ENCODE peak calls at places on chromosomes 2 and 18, in nine cellular contexts. U is adrenal gland, G is tibial nerve, E is pancreas, X is foreskin keratinocyte, Z is left ventricle myocardium inferior, W is NB4, P is IMR-90, V is dorsolateral prefrontal cortex. S is an unnamed sample.

GRCh38 chr2:85807756-85808155 is 54.0 kb downstream of the ATOH8 start:
- DNase-seq in U (no peak), G (no peak), E (no peak), X (no peak), Z (no peak), W (no peak), P (no peak), V (no peak), S (no peak)

GRCh38 chr2:159086332-159086731 is 117.9 kb downstream of the TANC1 start:
- DNase-seq in U (peak), G (no peak), E (no peak), X (no peak), Z (no peak), W (no peak), P (no peak), V (no peak), S (no peak)

GRCh38 chr18:59867337-59868104 is 32.3 kb upstream of the PMAIP1 start:
- DNase-seq in U (no peak), G (no peak), E (no peak), X (no peak), Z (no peak), W (no peak), P (no peak), V (no peak), S (no peak)

GRCh38 chr2:219663116-219663762 is 35.8 kb downstream of the SLC4A3 start:
- DNase-seq in U (no peak), G (no peak), E (no peak), X (no peak), Z (no peak), W (no peak), P (no peak), V (no peak), S (no peak)

GRCh38 chr2:196249860-196250259 is 78.5 kb upstream of the STK17B start:
- DNase-seq in U (no peak), G (no peak), E (no peak), X (no peak), Z (no peak), W (peak), P (peak), V (no peak), S (no peak)

GRCh38 chr2:20218331-20219320 is 6.3 kb downstream of the SDC1 start:
- DNase-seq in U (no peak), G (no peak), E (no peak), X (no peak), Z (no peak), W (no peak), P (no peak), V (no peak), S (no peak)

GRCh38 chr2:227230151-227230550 is 65.7 kb downstream of the COL4A3 start:
- DNase-seq in U (no peak), G (no peak), E (no peak), X (no peak), Z (no peak), W (no peak), P (no peak), V (no peak), S (no peak)

GRCh38 chr2:126784636-126785035 is 114.1 kb upstream of the TEX51 start:
- DNase-seq in U (no peak), G (no peak), E (no peak), X (no peak), Z (no peak), W (no peak), P (no peak), V (peak), S (no peak)

GRCh38 chr18:80067321-80067720 is 33.1 kb downstream of the RBFA start:
- DNase-seq in U (no peak), G (no peak), E (no peak), X (no peak), Z (no peak), W (no peak), P (no peak), V (no peak), S (peak)

GRCh38 chr18:36769611-36770314 is 59.0 kb downstream of the TPGS2 start:
- DNase-seq in U (no peak), G (no peak), E (no peak), X (no peak), Z (no peak), W (peak), P (no peak), V (no peak), S (no peak)
- TF ChIP-seq CTCF in U (no peak), G (no peak), E (peak), X (peak), Z (peak), W (peak), P (peak), V (peak), S (peak)

GRCh38 chr2:23414876-23415275 is 29.9 kb downstream of the KLHL29 start:
- DNase-seq in U (peak), G (no peak), E (no peak), X (no peak), Z (no peak), W (peak), P (peak), V (no peak), S (no peak)
- TF ChIP-seq CTCF in U (no peak), G (peak), E (no peak), X (peak), Z (no peak), W (peak), P (peak), V (peak), S (peak)

DNA sequence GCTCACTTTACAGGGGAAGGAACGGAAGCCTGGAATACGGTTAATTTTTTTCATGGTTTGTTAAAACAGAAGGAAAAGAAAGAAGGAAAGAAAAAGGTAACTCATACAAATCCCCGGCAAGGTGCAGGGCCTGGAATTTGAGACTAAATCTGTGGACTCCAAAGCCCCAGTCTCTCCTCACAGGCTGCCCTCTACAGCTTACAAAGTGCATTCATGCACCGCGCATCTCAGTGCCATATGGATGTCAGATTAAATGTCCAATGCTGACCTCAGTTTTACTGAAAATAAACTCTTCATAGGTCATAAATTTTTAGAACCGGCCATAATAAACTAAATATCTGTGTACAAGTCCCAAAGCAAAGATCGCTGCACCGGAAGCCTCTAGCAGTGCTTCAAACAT is 17.8 kb downstream of the ST6GAL2 start:
- DNase-seq in U (no peak), G (no peak), E (no peak), X (no peak), Z (no peak), W (peak), P (no peak), V (no peak), S (no peak)
- TF ChIP-seq CTCF in U (no peak), G (no peak), E (no peak), X (peak), Z (peak), W (peak), P (peak), V (peak), S (peak)

GRCh38 chr2:64023485-64024258 is 4.4 kb upstream of the VPS54 start:
- DNase-seq in U (no peak), G (no peak), E (no peak), X (no peak), Z (no peak), W (peak), P (no peak), V (no peak), S (no peak)
- TF ChIP-seq CTCF in U (no peak), G (no peak), E (no peak), X (no peak), Z (no peak), W (no peak), P (no peak), V (no peak), S (no peak)

GRCh38 chr2:231410293-231411004 is 14.9 kb downstream of the B3GNT7 start:
- DNase-seq in U (no peak), G (no peak), E (no peak), X (no peak), Z (no peak), W (no peak), P (no peak), V (no peak), S (no peak)
- TF ChIP-seq CTCF in U (no peak), G (no peak), E (no peak), X (peak), Z (no peak), W (peak), P (peak), V (no peak), S (peak)

GRCh38 chr18:24727685-24728084 is 267.2 kb downstream of the HRH4 start:
- DNase-seq in U (no peak), G (no peak), E (no peak), X (no peak), Z (no peak), W (no peak), P (no peak), V (no peak), S (peak)
- TF ChIP-seq CTCF in U (no peak), G (no peak), E (no peak), X (no peak), Z (no peak), W (no peak), P (no peak), V (no peak), S (no peak)

GRCh38 chr18:9057646-9058045 is 44.9 kb upstream of the NDUFV2 start:
- DNase-seq in U (no peak), G (no peak), E (no peak), X (no peak), Z (no peak), W (no peak), P (no peak), V (no peak), S (no peak)

GRCh38 chr18:9055626-9056025 is 46.9 kb upstream of the NDUFV2 start:
- DNase-seq in U (no peak), G (no peak), E (no peak), X (no peak), Z (no peak), W (no peak), P (no peak), V (no peak), S (no peak)

GRCh38 chr18:9053814-9054213 is 48.7 kb upstream of the NDUFV2 start:
- DNase-seq in U (no peak), G (no peak), E (no peak), X (no peak), Z (no peak), W (no peak), P (no peak), V (no peak), S (no peak)

GRCh38 chr18:9058426-9058825 is 44.1 kb upstream of the NDUFV2 start:
- DNase-seq in U (no peak), G (no peak), E (no peak), X (no peak), Z (no peak), W (no peak), P (no peak), V (no peak), S (no peak)

DNA sequence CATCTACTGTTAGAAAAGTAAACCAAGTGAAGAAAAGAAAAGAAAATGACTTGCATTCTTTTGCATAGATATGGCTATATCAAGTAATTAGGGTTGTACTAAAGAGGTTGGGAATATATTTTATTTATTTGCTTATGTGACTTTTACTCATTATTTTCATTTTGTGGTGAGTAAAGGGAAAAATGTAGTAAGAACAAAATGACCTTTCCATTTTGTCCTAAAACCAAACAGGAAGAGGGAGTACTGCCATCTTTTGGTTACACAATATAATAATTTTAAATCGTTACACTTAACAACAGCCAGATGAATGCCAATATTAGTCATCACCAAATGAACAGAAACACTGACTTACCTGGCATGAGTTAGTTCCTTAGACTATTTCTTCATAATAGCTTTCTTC is 47.3 kb upstream of the NDUFV2 start:
- DNase-seq in U (no peak), G (no peak), E (no peak), X (peak), Z (no peak), W (peak), P (peak), V (no peak), S (no peak)
- TF ChIP-seq CTCF in U (peak), G (no peak), E (no peak), X (peak), Z (peak), W (no peak), P (peak), V (peak), S (peak)